ENCODE peak calls at places on chromosomes 1 and 21, in nine cellular contexts. H, A, G, D, Y, L, C, O and U are unnamed samples.

GRCh38 chr1:222728746-222729145 is 8.3 kb upstream of the FAM177B start:
- DNase-seq in H (no peak), A (no peak), G (no peak), D (no peak), Y (no peak), L (no peak), C (no peak), O (no peak), U (no peak)

GRCh38 chr1:209455666-209456065 is 127.8 kb upstream of the CAMK1G start:
- DNase-seq in H (no peak), A (no peak), G (no peak), D (no peak), Y (no peak), L (no peak), C (no peak), O (peak), U (no peak)

GRCh38 chr1:30707412-30708360 is 15.7 kb downstream of the MATN1 start:
- DNase-seq in H (peak), A (peak), G (peak), D (peak), Y (peak), L (peak), C (peak), O (peak), U (peak)

GRCh38 chr1:211920602-211921226 is 90.2 kb upstream of the LPGAT1 start:
- DNase-seq in H (no peak), A (no peak), G (no peak), D (peak), Y (no peak), L (no peak), C (no peak), O (no peak), U (no peak)

GRCh38 chr1:207863893-207864535 is 46.9 kb downstream of the CD34 start:
- DNase-seq in H (no peak), A (peak), G (no peak), D (no peak), Y (no peak), L (no peak), C (peak), O (no peak), U (peak)

GRCh38 chr1:182003953-182004586 is 57.4 kb downstream of the ZNF648 start:
- DNase-seq in H (peak), A (no peak), G (no peak), D (no peak), Y (no peak), L (peak), C (no peak), O (no peak), U (no peak)

GRCh38 chr1:8424539-8425116 is 106.7 kb downstream of the SLC45A1 start:
- DNase-seq in H (peak), A (peak), G (no peak), D (peak), Y (no peak), L (peak), C (peak), O (no peak), U (peak)

GRCh38 chr1:33338495-33339211 is 17.8 kb upstream of the A3GALT2 start:
- DNase-seq in H (peak), A (no peak), G (peak), D (peak), Y (no peak), L (no peak), C (no peak), O (peak), U (no peak)

GRCh38 chr1:194618101-194618500 is 1431.7 kb upstream of the B3GALT2 start:
- DNase-seq in H (no peak), A (no peak), G (no peak), D (no peak), Y (no peak), L (no peak), C (no peak), O (no peak), U (no peak)

GRCh38 chr1:233355841-233356704 is 28.5 kb downstream of the MAP3K21 start:
- DNase-seq in H (no peak), A (peak), G (no peak), D (no peak), Y (no peak), L (no peak), C (no peak), O (no peak), U (peak)

GRCh38 chr1:176187001-176187400 is 20.1 kb downstream of the COP1 start:
- DNase-seq in H (no peak), A (no peak), G (no peak), D (no peak), Y (no peak), L (no peak), C (no peak), O (no peak), U (no peak)

GRCh38 chr21:31232344-31232743 is 111.7 kb downstream of the TIAM1 start:
- DNase-seq in H (no peak), A (no peak), G (no peak), D (no peak), Y (no peak), L (no peak), C (no peak), O (no peak), U (no peak)